ENCODE peak calls at places on chromosomes 12 and 14, in seven cellular contexts. M is prostate gland; V is hepatocyte; L is pancreas; W is IMR-90; X is MM.1S; U is CD8-positive, alpha-beta memory T cell. Q is an unnamed sample. For H3K36me3 and H3K27me3, the result is how much of the 10 kb centered on the place peaks cover.

GRCh38 chr12:50419112-50419909 is 18.6 kb downstream of the LARP4 start:
- DNase-seq in M (no peak), V (no peak), L (no peak), W (no peak), X (no peak), U (no peak), Q (no peak)

GRCh38 chr12:81558031-81558430 is 201.1 kb downstream of the PPFIA2 start:
- DNase-seq in M (no peak), V (no peak), L (no peak), W (peak), X (no peak), U (no peak), Q (peak)

GRCh38 chr12:93706824-93707223 is 29.6 kb downstream of the CRADD start:
- DNase-seq in M (no peak), V (no peak), L (no peak), W (peak), X (no peak), U (no peak), Q (no peak)

GRCh38 chr12:19031032-19031431 is 98.5 kb upstream of the PLEKHA5 start:
- DNase-seq in M (no peak), V (peak), L (no peak), W (peak), X (no peak), U (no peak), Q (peak)

GRCh38 chr12:117685115-117685926 is 283.5 kb downstream of the KSR2 start:
- DNase-seq in M (peak), V (peak), L (peak), W (no peak), X (no peak), U (no peak), Q (peak)

GRCh38 chr14:103820382-103820781 is 27.0 kb downstream of the PPP1R13B start:
- DNase-seq in M (no peak), V (no peak), L (no peak), W (no peak), X (no peak), U (no peak), Q (no peak)

GRCh38 chr12:96045566-96045965 is 10.2 kb upstream of the LTA4H start:
- DNase-seq in M (no peak), V (no peak), L (no peak), W (no peak), X (no peak), U (no peak), Q (no peak)

GRCh38 chr14:55915464-55915863 is 202.7 kb upstream of the PELI2 start:
- DNase-seq in M (no peak), V (no peak), L (no peak), W (no peak), X (no peak), U (no peak), Q (peak)

GRCh38 chr14:105072892-105073719 is 7.9 kb upstream of the GPR132 start:
- DNase-seq in M (no peak), V (peak), L (no peak), W (no peak), X (no peak), U (no peak), Q (no peak)

GRCh38 chr14:21997300-21997699 is 323.7 kb upstream of the OR4E1 start:
- DNase-seq in M (no peak), V (peak), L (no peak), W (peak), X (peak), U (peak), Q (peak)

GRCh38 chr12:108744021-108744897 is 12.9 kb upstream of the CORO1C start:
- DNase-seq in M (no peak), V (no peak), L (no peak), W (no peak), X (no peak), U (no peak), Q (no peak)
- H3K36me3 ChIP-seq in M (under half), V (under half), L (under half), W (under half), X (under half), U (under half), Q (under half)

GRCh38 chr14:28755930-28756895 is 10.4 kb upstream of the FOXG1 start:
- DNase-seq in M (no peak), V (no peak), L (no peak), W (no peak), X (no peak), U (no peak), Q (no peak)

GRCh38 chr14:28757790-28758189 is 8.8 kb upstream of the FOXG1 start:
- DNase-seq in M (no peak), V (no peak), L (no peak), W (no peak), X (no peak), U (no peak), Q (no peak)

GRCh38 chr14:28758253-28758915 is 8.2 kb upstream of the FOXG1 start:
- DNase-seq in M (no peak), V (no peak), L (no peak), W (no peak), X (no peak), U (no peak), Q (no peak)

GRCh38 chr14:28755198-28755794 is 11.3 kb upstream of the FOXG1 start:
- DNase-seq in M (no peak), V (no peak), L (no peak), W (no peak), X (no peak), U (no peak), Q (no peak)

GRCh38 chr14:28756896-28757570 is 9.6 kb upstream of the FOXG1 start:
- DNase-seq in M (no peak), V (peak), L (peak), W (peak), X (no peak), U (no peak), Q (peak)
- H3K27me3 ChIP-seq in M (under half), V (half or more), L (half or more), W (half or more), X (under half), U (under half), Q (under half)

DNA sequence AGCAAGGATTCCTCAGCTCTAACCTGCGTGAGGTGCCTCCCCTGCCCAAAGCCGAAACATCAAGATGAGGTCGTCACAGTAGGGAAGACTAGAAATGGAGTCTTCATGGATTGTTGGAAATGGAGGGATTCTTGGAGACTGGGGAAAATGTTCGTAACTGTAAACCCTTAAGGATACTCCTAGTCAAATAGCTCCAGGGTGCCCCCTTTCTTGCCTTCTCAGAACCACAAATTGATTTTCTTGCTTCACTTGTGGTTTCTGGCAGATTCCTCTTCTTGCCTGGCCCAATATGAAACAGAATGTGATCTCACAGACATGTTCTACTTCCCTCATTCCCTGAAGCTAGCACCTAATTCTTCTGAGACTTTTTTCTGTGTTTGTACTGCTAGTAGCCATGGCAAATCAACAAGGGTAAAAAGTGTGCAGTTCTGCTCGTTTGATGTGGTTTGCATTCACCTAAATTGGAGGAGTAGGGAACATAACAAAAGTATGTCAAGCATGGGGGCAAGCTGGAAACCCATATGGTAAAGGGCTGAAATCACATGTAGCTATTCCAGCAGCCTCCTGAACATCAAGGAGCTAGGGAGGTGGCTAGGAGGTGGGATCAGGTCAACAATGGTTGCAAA is 331.9 kb downstream of the PAWR start:
- DNase-seq in M (no peak), V (no peak), L (no peak), W (no peak), X (peak), U (no peak), Q (no peak)
- H3K36me3 ChIP-seq in M (under half), V (under half), L (under half), W (under half), X (under half), U (under half), Q (under half)

GRCh38 chr12:2580821-2581220 is 213.9 kb upstream of the FKBP4 start:
- DNase-seq in M (no peak), V (no peak), L (no peak), W (peak), X (no peak), U (no peak), Q (peak)
- H3K27me3 ChIP-seq in M (under half), V (under half), L (under half), W (under half), X (under half), U (under half), Q (under half)

DNA sequence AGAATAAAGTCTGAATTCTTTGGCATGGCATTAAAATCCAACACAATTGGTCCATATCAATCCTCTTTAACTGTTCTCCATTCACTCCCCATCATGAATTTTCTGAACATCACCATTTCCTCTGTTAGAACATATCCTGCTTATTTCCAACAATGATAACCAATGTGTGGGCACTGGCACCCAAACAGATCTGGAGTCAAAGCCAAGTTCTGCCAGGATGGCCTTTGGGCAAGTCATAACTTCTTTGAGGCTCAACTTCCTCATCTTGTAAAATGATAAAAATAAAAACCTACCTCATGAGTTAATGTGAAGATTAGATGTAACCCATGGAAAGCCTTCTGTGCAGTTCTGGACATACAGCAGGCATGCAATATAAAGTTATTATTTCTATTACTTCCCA is 12.5 kb downstream of the PAWR start:
- DNase-seq in M (peak), V (no peak), L (no peak), W (no peak), X (no peak), U (no peak), Q (no peak)
- H3K36me3 ChIP-seq in M (under half), V (under half), L (under half), W (under half), X (under half), U (under half), Q (under half)

Q was measured in brain microvascular endothelial cell.